ENCODE peak calls at places on chromosomes 2 and 18, in eight cellular contexts. One of them, this sample, is unnamed.
A peak's percentile ranks its signal among the peaks of the same experiment; 100 is the strongest.

GRCh38 chr2:178415979-178416378 is 35.0 kb downstream of the PRKRA start:
- DNase-seq in sigmoid colon: no peak
- DNase-seq in astrocyte: no peak
- DNase-seq in bronchial epithelial cell: no peak
- DNase-seq in ovary: no peak
- DNase-seq in body of pancreas: no peak
- DNase-seq in adrenal gland: no peak
- DNase-seq in spleen: no peak
- DNase-seq in this sample: no peak

GRCh38 chr2:188786368-188786781 is 187.8 kb upstream of the COL3A1 start:
- DNase-seq in bronchial epithelial cell: peak; percentile 79
- DNase-seq in spleen: no peak
- DNase-seq in ovary: peak; percentile 13
- DNase-seq in sigmoid colon: peak; percentile 68
- DNase-seq in body of pancreas: no peak
- DNase-seq in astrocyte: peak; percentile 87
- DNase-seq in adrenal gland: no peak
- DNase-seq in this sample: no peak

GRCh38 chr2:71347517-71347916 is 15.9 kb downstream of the ZNF638 start:
- DNase-seq in body of pancreas: no peak
- DNase-seq in ovary: no peak
- DNase-seq in sigmoid colon: no peak
- DNase-seq in adrenal gland: no peak
- DNase-seq in astrocyte: peak; percentile 3
- DNase-seq in bronchial epithelial cell: peak; percentile 12
- DNase-seq in spleen: no peak
- DNase-seq in this sample: no peak

GRCh38 chr2:216490061-216490460 is 8.6 kb upstream of the RPL37A start:
- DNase-seq in adrenal gland: no peak
- DNase-seq in ovary: no peak
- DNase-seq in astrocyte: peak; percentile 74
- DNase-seq in bronchial epithelial cell: peak; percentile 77
- DNase-seq in spleen: no peak
- DNase-seq in body of pancreas: no peak
- DNase-seq in sigmoid colon: no peak
- DNase-seq in this sample: no peak

GRCh38 chr2:25879133-25879730 is 945 bp upstream of the ASXL2 start:
- DNase-seq in adrenal gland: no peak
- DNase-seq in sigmoid colon: no peak
- DNase-seq in ovary: no peak
- DNase-seq in spleen: no peak
- DNase-seq in astrocyte: peak; percentile 70
- DNase-seq in bronchial epithelial cell: peak; percentile 89
- DNase-seq in body of pancreas: no peak
- DNase-seq in this sample: no peak

GRCh38 chr2:96856776-96857673 is 791 bp downstream of the ANKRD39 start:
- DNase-seq in adrenal gland: no peak
- DNase-seq in ovary: no peak
- DNase-seq in astrocyte: no peak
- DNase-seq in body of pancreas: peak; percentile 40
- DNase-seq in bronchial epithelial cell: no peak
- DNase-seq in spleen: no peak
- DNase-seq in sigmoid colon: peak; percentile 78
- DNase-seq in this sample: no peak

GRCh38 chr2:197212344-197213262 is 98.0 kb downstream of the ANKRD44 start:
- DNase-seq in astrocyte: peak; percentile 42
- DNase-seq in ovary: no peak
- DNase-seq in sigmoid colon: no peak
- DNase-seq in body of pancreas: no peak
- DNase-seq in spleen: no peak
- DNase-seq in bronchial epithelial cell: no peak
- DNase-seq in adrenal gland: no peak
- DNase-seq in this sample: no peak

GRCh38 chr2:38945931-38946330 is 56.3 kb downstream of the ARHGEF33 start:
- DNase-seq in sigmoid colon: no peak
- DNase-seq in spleen: no peak
- DNase-seq in adrenal gland: no peak
- DNase-seq in bronchial epithelial cell: no peak
- DNase-seq in body of pancreas: no peak
- DNase-seq in ovary: no peak
- DNase-seq in astrocyte: no peak
- DNase-seq in this sample: no peak

GRCh38 chr2:200253631-200254030 is 52.9 kb upstream of the SPATS2L start:
- DNase-seq in bronchial epithelial cell: peak; percentile 66
- DNase-seq in body of pancreas: peak; percentile 52
- DNase-seq in spleen: no peak
- DNase-seq in ovary: no peak
- DNase-seq in astrocyte: peak; percentile 11
- DNase-seq in adrenal gland: no peak
- DNase-seq in sigmoid colon: no peak
- DNase-seq in this sample: peak; percentile 19

GRCh38 chr2:147515213-147515612 is 329.6 kb upstream of the ACVR2A start:
- DNase-seq in adrenal gland: no peak
- DNase-seq in spleen: no peak
- DNase-seq in body of pancreas: no peak
- DNase-seq in ovary: no peak
- DNase-seq in astrocyte: no peak
- DNase-seq in bronchial epithelial cell: no peak
- DNase-seq in sigmoid colon: no peak
- DNase-seq in this sample: no peak

GRCh38 chr2:18566145-18566544 is 5.7 kb upstream of the RDH14 start:
- DNase-seq in astrocyte: no peak
- DNase-seq in body of pancreas: no peak
- DNase-seq in bronchial epithelial cell: no peak
- DNase-seq in sigmoid colon: no peak
- DNase-seq in spleen: no peak
- DNase-seq in ovary: no peak
- DNase-seq in adrenal gland: no peak
- DNase-seq in this sample: no peak

GRCh38 chr18:49628993-49629795 is 67.3 kb downstream of the LIPG start:
- DNase-seq in adrenal gland: no peak
- DNase-seq in bronchial epithelial cell: no peak
- DNase-seq in ovary: peak; percentile 30
- DNase-seq in spleen: no peak
- DNase-seq in body of pancreas: peak; percentile 69
- DNase-seq in sigmoid colon: no peak
- DNase-seq in astrocyte: no peak
- DNase-seq in this sample: peak; percentile 46

GRCh38 chr18:57542801-57543427 is 43.6 kb downstream of the FECH start:
- DNase-seq in ovary: no peak
- DNase-seq in bronchial epithelial cell: peak; percentile 72
- DNase-seq in adrenal gland: no peak
- DNase-seq in spleen: no peak
- DNase-seq in astrocyte: no peak
- DNase-seq in sigmoid colon: no peak
- DNase-seq in body of pancreas: no peak
- DNase-seq in this sample: no peak

GRCh38 chr2:175008801-175009495 is 3.8 kb upstream of the CHN1 start:
- DNase-seq in bronchial epithelial cell: no peak
- DNase-seq in adrenal gland: no peak
- DNase-seq in body of pancreas: no peak
- DNase-seq in sigmoid colon: no peak
- DNase-seq in ovary: no peak
- DNase-seq in spleen: no peak
- DNase-seq in astrocyte: no peak
- DNase-seq in this sample: no peak

GRCh38 chr2:175010848-175011254 is 5.7 kb upstream of the CHN1 start:
- DNase-seq in adrenal gland: no peak
- DNase-seq in sigmoid colon: no peak
- DNase-seq in astrocyte: peak; percentile 29
- DNase-seq in spleen: no peak
- DNase-seq in ovary: no peak
- DNase-seq in bronchial epithelial cell: no peak
- DNase-seq in body of pancreas: no peak
- DNase-seq in this sample: no peak

GRCh38 chr2:175011505-175011904 is 6.3 kb upstream of the CHN1 start:
- DNase-seq in astrocyte: no peak
- DNase-seq in bronchial epithelial cell: no peak
- DNase-seq in ovary: no peak
- DNase-seq in adrenal gland: no peak
- DNase-seq in body of pancreas: no peak
- DNase-seq in spleen: no peak
- DNase-seq in sigmoid colon: no peak
- DNase-seq in this sample: no peak

GRCh38 chr2:175008009-175008408 is 2.8 kb upstream of the CHN1 start:
- DNase-seq in body of pancreas: no peak
- DNase-seq in astrocyte: no peak
- DNase-seq in bronchial epithelial cell: no peak
- DNase-seq in sigmoid colon: no peak
- DNase-seq in spleen: no peak
- DNase-seq in adrenal gland: no peak
- DNase-seq in ovary: no peak
- DNase-seq in this sample: no peak

DNA sequence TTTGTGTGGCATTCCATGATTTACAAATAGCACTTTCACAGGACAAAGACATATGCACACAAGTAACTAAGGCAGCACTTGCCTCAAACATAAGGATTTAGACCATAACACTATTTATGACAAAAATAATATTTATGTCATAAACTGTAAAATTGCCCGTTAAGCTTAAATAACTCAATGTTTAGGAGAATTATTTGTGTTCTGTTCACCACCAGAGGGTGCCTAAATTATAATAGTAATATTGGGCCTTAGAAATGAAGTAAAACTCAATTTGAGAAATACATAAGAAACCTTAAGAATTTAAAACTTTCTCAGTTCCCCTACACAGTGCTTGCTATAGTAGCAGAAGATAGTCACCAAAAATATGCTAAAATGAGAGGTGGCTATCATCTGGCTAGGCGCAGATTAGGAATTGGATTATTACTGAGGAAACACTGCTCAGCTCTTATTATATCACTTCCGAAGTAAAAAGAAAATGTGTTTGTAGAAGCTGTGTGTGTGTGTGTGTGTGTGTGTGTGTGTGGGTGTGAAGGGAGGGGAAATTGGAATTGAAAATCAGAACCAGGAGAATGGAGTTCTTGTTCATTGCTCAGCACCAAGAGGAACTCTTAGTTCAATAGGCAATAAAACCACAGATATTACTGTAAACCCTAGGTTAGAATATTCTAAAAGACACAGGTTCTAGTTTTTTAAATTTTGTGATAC is 4.9 kb upstream of the CHN1 start:
- DNase-seq in bronchial epithelial cell: no peak
- DNase-seq in ovary: no peak
- DNase-seq in spleen: no peak
- DNase-seq in astrocyte: no peak
- DNase-seq in body of pancreas: no peak
- DNase-seq in sigmoid colon: no peak
- DNase-seq in adrenal gland: no peak
- DNase-seq in this sample: no peak
- TF ChIP-seq CTCF in bronchial epithelial cell: no peak
- TF ChIP-seq CTCF in ovary: no peak
- TF ChIP-seq CTCF in spleen: no peak
- TF ChIP-seq CTCF in astrocyte: no peak
- TF ChIP-seq CTCF in body of pancreas: no peak
- TF ChIP-seq CTCF in sigmoid colon: no peak
- TF ChIP-seq CTCF in adrenal gland: no peak
- TF ChIP-seq CTCF in this sample: no peak

GRCh38 chr2:227870710-227871374 is 589 bp upstream of the DAW1 start:
- DNase-seq in astrocyte: peak; percentile 97
- DNase-seq in spleen: no peak
- DNase-seq in adrenal gland: no peak
- DNase-seq in body of pancreas: no peak
- DNase-seq in sigmoid colon: no peak
- DNase-seq in ovary: no peak
- DNase-seq in bronchial epithelial cell: peak; percentile 97
- DNase-seq in this sample: no peak
- H3K36me3 ChIP-seq in astrocyte: no peaks in the 10 kb centered on the region
- H3K36me3 ChIP-seq in spleen: no peaks in the 10 kb centered on the region
- H3K36me3 ChIP-seq in adrenal gland: no peaks in the 10 kb centered on the region
- H3K36me3 ChIP-seq in body of pancreas: no peaks in the 10 kb centered on the region
- H3K36me3 ChIP-seq in sigmoid colon: no peaks in the 10 kb centered on the region
- H3K36me3 ChIP-seq in ovary: no peaks in the 10 kb centered on the region
- H3K36me3 ChIP-seq in bronchial epithelial cell: no peaks in the 10 kb centered on the region
- H3K36me3 ChIP-seq in this sample: no peaks in the 10 kb centered on the region

GRCh38 chr2:170816499-170817246 is at the start of gene GAD1:
- DNase-seq in bronchial epithelial cell: peak; percentile 67
- DNase-seq in ovary: peak; percentile 24
- DNase-seq in adrenal gland: peak; percentile 75
- DNase-seq in body of pancreas: peak; percentile 65
- DNase-seq in sigmoid colon: peak; percentile 86
- DNase-seq in astrocyte: peak; percentile 23
- DNase-seq in spleen: peak; percentile 89
- DNase-seq in this sample: peak; percentile 24

GRCh38 chr2:170815746-170816498 is 765 bp upstream of the GAD1 start:
- DNase-seq in sigmoid colon: no peak
- DNase-seq in astrocyte: peak; percentile 16
- DNase-seq in bronchial epithelial cell: peak; percentile 33
- DNase-seq in spleen: peak; percentile 81
- DNase-seq in adrenal gland: peak; percentile 68
- DNase-seq in ovary: peak; percentile 40
- DNase-seq in body of pancreas: peak; percentile 74
- DNase-seq in this sample: peak; percentile 33

GRCh38 chr2:170814551-170815245 is 2.0 kb upstream of the GAD1 start:
- DNase-seq in body of pancreas: no peak
- DNase-seq in astrocyte: no peak
- DNase-seq in adrenal gland: no peak
- DNase-seq in bronchial epithelial cell: no peak
- DNase-seq in spleen: no peak
- DNase-seq in sigmoid colon: no peak
- DNase-seq in ovary: no peak
- DNase-seq in this sample: no peak

GRCh38 chr2:170813611-170814550 is 2.8 kb upstream of the GAD1 start:
- DNase-seq in sigmoid colon: no peak
- DNase-seq in spleen: no peak
- DNase-seq in body of pancreas: no peak
- DNase-seq in adrenal gland: no peak
- DNase-seq in astrocyte: peak; percentile 35
- DNase-seq in ovary: no peak
- DNase-seq in bronchial epithelial cell: peak; percentile 28
- DNase-seq in this sample: no peak

DNA sequence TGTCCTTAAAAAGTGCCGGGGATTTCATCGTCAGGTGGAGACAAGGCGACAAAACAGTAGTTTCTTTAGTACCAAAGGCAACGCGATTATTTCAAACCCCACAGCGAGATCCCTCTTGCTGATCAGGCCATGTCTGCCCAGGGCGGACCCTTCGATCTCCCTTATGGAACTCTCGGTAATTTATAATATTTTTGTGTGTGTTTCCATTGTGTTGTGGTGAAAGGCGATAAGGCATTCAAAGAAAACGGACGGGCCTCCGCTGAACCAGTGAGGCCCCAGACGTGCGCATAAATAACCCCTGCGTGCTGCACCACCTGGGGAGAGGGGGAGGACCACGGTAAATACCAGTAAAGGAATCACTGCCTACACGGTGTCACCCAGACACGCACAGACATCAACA is 1.4 kb upstream of the GAD1 start:
- DNase-seq in astrocyte: no peak
- DNase-seq in adrenal gland: no peak
- DNase-seq in body of pancreas: no peak
- DNase-seq in spleen: no peak
- DNase-seq in bronchial epithelial cell: no peak
- DNase-seq in ovary: no peak
- DNase-seq in sigmoid colon: no peak
- DNase-seq in this sample: no peak
- H3K4me3 ChIP-seq in astrocyte: no peak overlapping the region
- H3K4me3 ChIP-seq in adrenal gland: no peak overlapping the region
- H3K4me3 ChIP-seq in body of pancreas: no peak overlapping the region
- H3K4me3 ChIP-seq in spleen: peak overlapping the region; percentile 72
- H3K4me3 ChIP-seq in bronchial epithelial cell: no peak overlapping the region
- H3K4me3 ChIP-seq in ovary: no peak overlapping the region
- H3K4me3 ChIP-seq in sigmoid colon: no peak overlapping the region
- H3K4me3 ChIP-seq in this sample: peak overlapping the region; percentile 59

DNA sequence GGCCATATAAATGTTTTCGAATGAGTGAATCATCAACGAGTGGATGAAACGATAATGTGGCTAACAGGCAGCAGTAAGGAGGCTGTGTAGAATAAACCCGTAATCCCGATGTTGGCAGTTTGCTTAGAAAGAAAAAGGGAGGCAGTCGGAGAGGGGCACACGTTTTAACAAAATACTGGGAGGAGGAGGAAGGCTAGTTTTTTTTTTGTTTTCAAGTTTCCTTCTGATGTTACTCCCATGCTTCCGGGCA is 476 bp upstream of the MSH2 start:
- DNase-seq in ovary: no peak
- DNase-seq in body of pancreas: no peak
- DNase-seq in astrocyte: peak; percentile 23
- DNase-seq in bronchial epithelial cell: peak; percentile 39
- DNase-seq in adrenal gland: no peak
- DNase-seq in spleen: no peak
- DNase-seq in sigmoid colon: no peak
- DNase-seq in this sample: no peak
- TF ChIP-seq CTCF in ovary: no peak
- TF ChIP-seq CTCF in body of pancreas: no peak
- TF ChIP-seq CTCF in astrocyte: no peak
- TF ChIP-seq CTCF in bronchial epithelial cell: no peak
- TF ChIP-seq CTCF in adrenal gland: no peak
- TF ChIP-seq CTCF in spleen: no peak
- TF ChIP-seq CTCF in sigmoid colon: no peak
- TF ChIP-seq CTCF in this sample: no peak

This sample was measured in left ventricle myocardium inferior.